ENCODE peak calls at places on chromosomes 4 and X, in ten cellular contexts. One of them, this sample, is unnamed.

GRCh38 chr4:6468376-6468775 is 4.0 kb downstream of the PPP2R2C start:
- DNase-seq in transverse colon: no peak
- DNase-seq in A549: no peak
- DNase-seq in ovary: no peak
- DNase-seq in right lobe of liver: no peak
- DNase-seq in breast epithelium: no peak
- DNase-seq in suprapubic skin: no peak
- DNase-seq in HepG2: no peak
- DNase-seq in lower leg skin: peak; percentile 50
- DNase-seq in GM12878: no peak
- DNase-seq in this sample: no peak

GRCh38 chr4:80360900-80361299 is 25.4 kb downstream of the CFAP299 start:
- DNase-seq in transverse colon: no peak
- DNase-seq in A549: no peak
- DNase-seq in ovary: no peak
- DNase-seq in right lobe of liver: no peak
- DNase-seq in breast epithelium: no peak
- DNase-seq in suprapubic skin: no peak
- DNase-seq in HepG2: no peak
- DNase-seq in lower leg skin: no peak
- DNase-seq in GM12878: no peak
- DNase-seq in this sample: no peak

GRCh38 chrX:56233682-56234081 is 1.5 kb downstream of the KLF8 start:
- DNase-seq in transverse colon: peak; percentile 45
- DNase-seq in A549: no peak
- DNase-seq in ovary: peak; percentile 65
- DNase-seq in right lobe of liver: no peak
- DNase-seq in breast epithelium: peak; percentile 63
- DNase-seq in suprapubic skin: peak; percentile 66
- DNase-seq in HepG2: no peak
- DNase-seq in lower leg skin: peak; percentile 87
- DNase-seq in GM12878: peak; percentile 60
- DNase-seq in this sample: peak; percentile 37

GRCh38 chrX:107632291-107632690 is 4.0 kb downstream of the PRPS1 start:
- DNase-seq in transverse colon: no peak
- DNase-seq in A549: no peak
- DNase-seq in ovary: no peak
- DNase-seq in right lobe of liver: no peak
- DNase-seq in breast epithelium: no peak
- DNase-seq in suprapubic skin: no peak
- DNase-seq in HepG2: no peak
- DNase-seq in lower leg skin: no peak
- DNase-seq in GM12878: no peak
- DNase-seq in this sample: no peak

GRCh38 chrX:56800801-56801200 is 71.8 kb downstream of the NBDY start:
- DNase-seq in transverse colon: peak; percentile 6
- DNase-seq in A549: no peak
- DNase-seq in ovary: no peak
- DNase-seq in right lobe of liver: no peak
- DNase-seq in breast epithelium: no peak
- DNase-seq in suprapubic skin: peak; percentile 17
- DNase-seq in HepG2: no peak
- DNase-seq in lower leg skin: no peak
- DNase-seq in GM12878: no peak
- DNase-seq in this sample: no peak

GRCh38 chr4:155762351-155762750 is 3.5 kb downstream of the GUCY1B1 start:
- DNase-seq in transverse colon: no peak
- DNase-seq in A549: no peak
- DNase-seq in ovary: no peak
- DNase-seq in right lobe of liver: no peak
- DNase-seq in breast epithelium: no peak
- DNase-seq in suprapubic skin: no peak
- DNase-seq in HepG2: no peak
- DNase-seq in lower leg skin: no peak
- DNase-seq in GM12878: no peak
- DNase-seq in this sample: no peak

GRCh38 chr4:86107112-86107511 is 252.7 kb downstream of the MAPK10 start:
- DNase-seq in transverse colon: no peak
- DNase-seq in A549: no peak
- DNase-seq in ovary: no peak
- DNase-seq in right lobe of liver: no peak
- DNase-seq in breast epithelium: no peak
- DNase-seq in suprapubic skin: no peak
- DNase-seq in HepG2: no peak
- DNase-seq in lower leg skin: no peak
- DNase-seq in GM12878: no peak
- DNase-seq in this sample: no peak

GRCh38 chr4:160193787-160194186 is 1090.9 kb downstream of the RAPGEF2 start:
- DNase-seq in transverse colon: no peak
- DNase-seq in A549: no peak
- DNase-seq in ovary: no peak
- DNase-seq in right lobe of liver: no peak
- DNase-seq in breast epithelium: no peak
- DNase-seq in suprapubic skin: no peak
- DNase-seq in HepG2: no peak
- DNase-seq in lower leg skin: no peak
- DNase-seq in GM12878: no peak
- DNase-seq in this sample: no peak

GRCh38 chr4:14169460-14169859 is 541.9 kb upstream of the BOD1L1 start:
- DNase-seq in transverse colon: no peak
- DNase-seq in A549: no peak
- DNase-seq in ovary: no peak
- DNase-seq in right lobe of liver: no peak
- DNase-seq in breast epithelium: no peak
- DNase-seq in suprapubic skin: no peak
- DNase-seq in HepG2: no peak
- DNase-seq in lower leg skin: no peak
- DNase-seq in GM12878: no peak
- DNase-seq in this sample: no peak

GRCh38 chr4:65089666-65090065 is 580.6 kb downstream of the EPHA5 start:
- DNase-seq in transverse colon: no peak
- DNase-seq in A549: no peak
- DNase-seq in ovary: no peak
- DNase-seq in right lobe of liver: no peak
- DNase-seq in breast epithelium: no peak
- DNase-seq in suprapubic skin: no peak
- DNase-seq in HepG2: no peak
- DNase-seq in lower leg skin: no peak
- DNase-seq in GM12878: no peak
- DNase-seq in this sample: no peak

GRCh38 chr4:66351761-66352160 is 681.5 kb upstream of the EPHA5 start:
- DNase-seq in transverse colon: no peak
- DNase-seq in A549: no peak
- DNase-seq in ovary: no peak
- DNase-seq in right lobe of liver: no peak
- DNase-seq in breast epithelium: no peak
- DNase-seq in suprapubic skin: no peak
- DNase-seq in HepG2: no peak
- DNase-seq in lower leg skin: no peak
- DNase-seq in GM12878: no peak
- DNase-seq in this sample: no peak

GRCh38 chrX:43717161-43717560 is 61.1 kb downstream of the MAOA start:
- DNase-seq in transverse colon: no peak
- DNase-seq in A549: no peak
- DNase-seq in ovary: no peak
- DNase-seq in right lobe of liver: no peak
- DNase-seq in breast epithelium: no peak
- DNase-seq in suprapubic skin: no peak
- DNase-seq in HepG2: no peak
- DNase-seq in lower leg skin: no peak
- DNase-seq in GM12878: no peak
- DNase-seq in this sample: no peak

GRCh38 chr4:173056708-173057107 is 111.9 kb upstream of the GALNT7 start:
- DNase-seq in transverse colon: no peak
- DNase-seq in A549: no peak
- DNase-seq in ovary: no peak
- DNase-seq in right lobe of liver: no peak
- DNase-seq in breast epithelium: no peak
- DNase-seq in suprapubic skin: no peak
- DNase-seq in HepG2: no peak
- DNase-seq in lower leg skin: no peak
- DNase-seq in GM12878: no peak
- DNase-seq in this sample: peak; percentile 30

DNA sequence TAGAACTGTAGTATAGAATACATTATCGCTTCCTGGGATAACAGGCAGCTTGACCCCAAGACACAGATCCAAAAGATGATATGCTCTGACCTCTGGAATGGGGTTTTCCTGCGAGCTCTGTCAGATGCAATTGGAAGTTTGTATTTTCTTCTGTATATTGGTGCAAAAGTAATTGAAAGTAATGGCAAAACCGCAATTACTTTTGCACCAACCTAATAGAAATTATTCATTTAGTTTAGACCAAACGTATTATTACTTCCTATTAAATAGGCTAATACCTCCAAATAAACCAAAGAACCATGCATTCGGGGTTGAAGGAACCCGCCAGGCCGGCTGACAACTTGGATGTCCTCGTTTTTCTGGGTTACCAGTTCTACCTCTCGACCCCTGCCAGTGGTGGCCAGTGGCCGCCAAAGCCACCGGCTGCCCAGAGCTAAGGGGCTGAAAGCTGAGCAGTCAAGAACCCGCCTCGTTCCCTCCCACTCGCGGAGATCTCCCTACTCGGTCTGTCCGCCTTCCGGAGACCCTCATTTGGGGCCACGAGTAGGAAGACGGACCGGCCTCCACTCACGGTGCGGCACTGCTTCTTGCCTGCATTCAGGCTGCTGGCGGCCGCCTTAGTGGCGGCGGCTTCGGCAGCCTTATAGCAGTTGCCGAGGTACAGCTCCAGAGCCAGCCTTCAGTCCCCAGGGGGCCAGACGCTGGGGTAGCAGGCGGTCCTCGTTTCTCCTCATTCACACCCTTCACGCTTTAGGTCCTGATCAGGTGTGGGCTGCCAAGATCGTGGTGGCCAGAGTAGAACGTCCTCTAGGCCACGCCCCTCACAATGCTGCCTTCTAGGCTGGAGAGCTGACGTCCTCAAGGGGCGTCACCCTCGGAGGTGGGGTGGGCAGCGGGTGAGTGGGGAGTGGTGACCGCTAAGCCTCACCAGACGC is 121.9 kb downstream of the RBMX2 start:
- DNase-seq in transverse colon: peak; percentile 25
- DNase-seq in A549: no peak
- DNase-seq in ovary: peak; percentile 16
- DNase-seq in right lobe of liver: no peak
- DNase-seq in breast epithelium: no peak
- DNase-seq in suprapubic skin: no peak
- DNase-seq in HepG2: no peak
- DNase-seq in lower leg skin: no peak
- DNase-seq in GM12878: no peak
- DNase-seq in this sample: peak; percentile 47
- H3K4me3 ChIP-seq in transverse colon: peak overlapping the region; percentile 38
- H3K4me3 ChIP-seq in A549: no peak overlapping the region
- H3K4me3 ChIP-seq in ovary: peak overlapping the region; percentile 28
- H3K4me3 ChIP-seq in right lobe of liver: no peak overlapping the region
- H3K4me3 ChIP-seq in breast epithelium: peak overlapping the region; percentile 34
- H3K4me3 ChIP-seq in suprapubic skin: peak overlapping the region; percentile 42
- H3K4me3 ChIP-seq in HepG2: no peak overlapping the region
- H3K4me3 ChIP-seq in lower leg skin: peak overlapping the region; percentile 6
- H3K4me3 ChIP-seq in GM12878: no peak overlapping the region
- H3K4me3 ChIP-seq in this sample: no peak overlapping the region

GRCh38 chrX:48597353-48598264 is at the start of gene WDR13:
- DNase-seq in transverse colon: peak; percentile 94
- DNase-seq in A549: peak; percentile 88
- DNase-seq in ovary: peak; percentile 92
- DNase-seq in right lobe of liver: peak; percentile 94
- DNase-seq in breast epithelium: peak; percentile 88
- DNase-seq in suprapubic skin: peak; percentile 95
- DNase-seq in HepG2: peak; percentile 84
- DNase-seq in lower leg skin: peak; percentile 98
- DNase-seq in GM12878: peak; percentile 84
- DNase-seq in this sample: peak; percentile 95
- TF ChIP-seq POLR2A in transverse colon: peak; percentile 75
- TF ChIP-seq POLR2A in A549: peak; percentile 86
- TF ChIP-seq POLR2A in ovary: peak; percentile 72
- TF ChIP-seq POLR2A in right lobe of liver: peak; percentile 68
- TF ChIP-seq POLR2A in breast epithelium: no peak
- TF ChIP-seq POLR2A in suprapubic skin: no peak
- TF ChIP-seq POLR2A in HepG2: peak; percentile 73
- TF ChIP-seq POLR2A in lower leg skin: no peak
- TF ChIP-seq POLR2A in GM12878: peak; percentile 84
- TF ChIP-seq POLR2A in this sample: peak; percentile 77

DNA sequence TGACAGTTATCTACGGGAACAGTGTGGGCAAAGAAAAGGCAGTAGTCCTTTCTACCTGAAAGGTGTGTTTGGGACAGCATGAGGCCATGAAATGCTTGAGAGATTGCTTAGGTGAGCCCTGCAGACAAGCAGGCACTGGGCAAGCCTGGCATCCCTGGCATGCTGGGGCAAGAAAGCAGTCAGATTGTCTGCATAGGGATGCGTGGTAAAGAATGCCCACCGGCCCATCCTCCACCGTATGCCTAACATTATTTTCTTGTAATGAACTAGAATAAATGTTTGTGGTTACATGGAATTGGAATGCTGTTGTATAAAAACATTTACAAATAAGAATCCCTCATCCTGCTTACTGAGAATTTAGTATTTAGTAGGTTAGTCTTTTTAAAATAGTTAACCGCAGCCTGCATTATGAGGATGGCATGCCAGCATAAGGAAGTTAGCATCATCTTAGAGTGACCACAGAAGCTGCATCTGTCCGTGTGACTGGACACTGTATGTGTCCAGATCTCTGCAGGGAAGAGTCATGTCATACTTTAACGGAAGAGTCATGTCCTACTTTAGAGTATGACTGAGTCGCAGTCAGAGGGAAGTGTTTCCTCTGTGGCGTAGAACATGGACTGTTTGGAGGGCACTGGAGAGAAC is 18.9 kb downstream of the ZBTB49 start:
- DNase-seq in transverse colon: no peak
- DNase-seq in A549: no peak
- DNase-seq in ovary: no peak
- DNase-seq in right lobe of liver: no peak
- DNase-seq in breast epithelium: no peak
- DNase-seq in suprapubic skin: peak; percentile 13
- DNase-seq in HepG2: no peak
- DNase-seq in lower leg skin: peak; percentile 37
- DNase-seq in GM12878: no peak
- DNase-seq in this sample: no peak
- TF ChIP-seq CTCF in transverse colon: no peak
- TF ChIP-seq CTCF in A549: no peak
- TF ChIP-seq CTCF in ovary: no peak
- TF ChIP-seq CTCF in right lobe of liver: no peak
- TF ChIP-seq CTCF in breast epithelium: no peak
- TF ChIP-seq CTCF in suprapubic skin: no peak
- TF ChIP-seq CTCF in HepG2: no peak
- TF ChIP-seq CTCF in lower leg skin: no peak
- TF ChIP-seq CTCF in GM12878: no peak
- TF ChIP-seq CTCF in this sample: no peak

DNA sequence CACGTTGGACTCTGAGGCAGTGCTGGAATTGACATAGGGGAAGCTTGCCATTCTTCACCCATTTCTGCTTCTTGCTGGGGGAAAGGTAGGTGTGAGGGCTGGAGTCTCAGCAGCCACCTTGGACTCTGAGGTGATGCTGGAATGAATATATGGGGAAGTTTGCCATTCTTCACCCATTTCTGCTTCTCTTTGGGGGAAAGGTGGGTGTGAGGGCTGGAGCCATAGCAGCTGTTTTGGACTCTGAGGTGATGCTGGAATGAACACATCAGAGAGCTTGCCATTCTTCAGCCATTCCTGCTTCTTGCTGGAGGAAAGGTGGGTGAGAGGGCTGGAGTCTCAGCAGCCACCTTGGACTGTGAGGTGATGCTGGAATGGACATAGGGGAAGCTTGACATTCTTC is 115.1 kb downstream of the CRLF2 start:
- DNase-seq in transverse colon: no peak
- DNase-seq in A549: no peak
- DNase-seq in ovary: no peak
- DNase-seq in right lobe of liver: peak; percentile 5
- DNase-seq in breast epithelium: peak; percentile 20
- DNase-seq in suprapubic skin: peak; percentile 6
- DNase-seq in HepG2: no peak
- DNase-seq in lower leg skin: peak; percentile 18
- DNase-seq in GM12878: no peak
- DNase-seq in this sample: no peak
- H3K4me3 ChIP-seq in transverse colon: no peak overlapping the region
- H3K4me3 ChIP-seq in A549: no peak overlapping the region
- H3K4me3 ChIP-seq in ovary: no peak overlapping the region
- H3K4me3 ChIP-seq in right lobe of liver: no peak overlapping the region
- H3K4me3 ChIP-seq in breast epithelium: no peak overlapping the region
- H3K4me3 ChIP-seq in suprapubic skin: no peak overlapping the region
- H3K4me3 ChIP-seq in HepG2: no peak overlapping the region
- H3K4me3 ChIP-seq in lower leg skin: no peak overlapping the region
- H3K4me3 ChIP-seq in GM12878: no peak overlapping the region
- H3K4me3 ChIP-seq in this sample: no peak overlapping the region

This sample was measured in body of pancreas.